ENCODE peak calls at places on chromosomes 16 and 17, in five cellular contexts. U, W, I, V and S are unnamed samples.

GRCh38 chr16:20181386-20181785 is 107.7 kb upstream of the GPR139 start:
- DNase-seq in U (no peak), V (no peak), W (no peak), I (no peak), S (no peak)

GRCh38 chr17:41754066-41754465 is 19.6 kb upstream of the HAP1 start:
- DNase-seq in I (no peak), W (no peak), U (no peak), V (no peak), S (no peak)

GRCh38 chr17:58325289-58325726 is 3.3 kb downstream of the TSPOAP1 start:
- DNase-seq in I (no peak), U (no peak), W (no peak), V (no peak), S (no peak)

GRCh38 chr17:66858182-66859083 is 23.5 kb downstream of the CACNG5 start:
- DNase-seq in U (no peak), W (no peak), V (no peak), I (no peak), S (no peak)

GRCh38 chr17:67052720-67053437 is 8.5 kb downstream of the CACNG1 start:
- DNase-seq in U (no peak), I (no peak), W (no peak), V (no peak), S (no peak)

GRCh38 chr16:30027588-30028437 is 3.3 kb downstream of the TLCD3B start:
- DNase-seq in I (no peak), V (no peak), U (no peak), W (no peak), S (no peak)

GRCh38 chr17:44758414-44759095 is at the start of gene ADAM11:
- DNase-seq in I (no peak), W (no peak), V (peak), U (no peak), S (no peak)

GRCh38 chr16:680967-681745 is 946 bp downstream of the STUB1 start:
- DNase-seq in U (no peak), W (no peak), V (no peak), I (no peak), S (peak)

GRCh38 chr16:46828292-46828691 is 2.7 kb downstream of the C16orf87 start:
- DNase-seq in V (no peak), I (no peak), W (no peak), U (no peak), S (no peak)

GRCh38 chr16:3674513-3675295 is 20.2 kb downstream of the DNASE1 start:
- DNase-seq in V (no peak), U (no peak), I (no peak), W (no peak), S (no peak)

GRCh38 chr17:47719411-47720152 is 13.5 kb upstream of the TBX21 start:
- DNase-seq in I (no peak), V (peak), U (no peak), W (no peak), S (peak)

GRCh38 chr17:46002311-46002972 is 3.4 kb downstream of the STH start:
- DNase-seq in V (peak), W (peak), U (peak), I (peak), S (peak)

GRCh38 chr16:27359051-27359450 is 42.9 kb upstream of the IL21R start:
- DNase-seq in W (no peak), U (no peak), I (no peak), V (no peak), S (no peak)

GRCh38 chr17:40485851-40486512 is 15.4 kb downstream of the TNS4 start:
- DNase-seq in W (peak), U (no peak), I (no peak), V (peak), S (peak)

GRCh38 chr17:7351665-7352558 is at the start of gene KCTD11:
- DNase-seq in V (peak), U (no peak), I (peak), W (peak), S (peak)

GRCh38 chr17:74408262-74408661 is 23.6 kb upstream of the GPRC5C start:
- DNase-seq in U (no peak), W (no peak), V (peak), I (no peak), S (peak)

GRCh38 chr17:44557653-44558285 is 485 bp downstream of the FZD2 start:
- DNase-seq in V (no peak), I (no peak), U (no peak), W (no peak), S (peak)

GRCh38 chr16:15509051-15509592 is 74.7 kb downstream of the BMERB1 start:
- DNase-seq in I (no peak), U (no peak), W (no peak), V (peak), S (no peak)

GRCh38 chr16:83085660-83086059 is 458.9 kb downstream of the CDH13 start:
- DNase-seq in U (no peak), I (no peak), V (no peak), W (no peak), S (no peak)

GRCh38 chr17:79948918-79949645 is 86.6 kb downstream of the TBC1D16 start:
- DNase-seq in I (no peak), U (no peak), W (no peak), V (no peak), S (peak)

GRCh38 chr16:51886456-51886855 is 660.5 kb downstream of the TOX3 start:
- DNase-seq in W (no peak), V (no peak), U (no peak), I (no peak), S (no peak)

GRCh38 chr17:17810374-17811248 is 26.2 kb downstream of the SREBF1 start:
- DNase-seq in I (no peak), U (no peak), W (no peak), V (no peak), S (no peak)

GRCh38 chr16:63841271-63841670 is 1280.6 kb downstream of the CDH11 start:
- DNase-seq in V (no peak), I (no peak), W (no peak), U (no peak), S (no peak)

GRCh38 chr17:3335876-3336275 is 37.7 kb upstream of the OR3A1 start:
- DNase-seq in U (no peak), I (no peak), W (peak), V (no peak), S (no peak)

DNA sequence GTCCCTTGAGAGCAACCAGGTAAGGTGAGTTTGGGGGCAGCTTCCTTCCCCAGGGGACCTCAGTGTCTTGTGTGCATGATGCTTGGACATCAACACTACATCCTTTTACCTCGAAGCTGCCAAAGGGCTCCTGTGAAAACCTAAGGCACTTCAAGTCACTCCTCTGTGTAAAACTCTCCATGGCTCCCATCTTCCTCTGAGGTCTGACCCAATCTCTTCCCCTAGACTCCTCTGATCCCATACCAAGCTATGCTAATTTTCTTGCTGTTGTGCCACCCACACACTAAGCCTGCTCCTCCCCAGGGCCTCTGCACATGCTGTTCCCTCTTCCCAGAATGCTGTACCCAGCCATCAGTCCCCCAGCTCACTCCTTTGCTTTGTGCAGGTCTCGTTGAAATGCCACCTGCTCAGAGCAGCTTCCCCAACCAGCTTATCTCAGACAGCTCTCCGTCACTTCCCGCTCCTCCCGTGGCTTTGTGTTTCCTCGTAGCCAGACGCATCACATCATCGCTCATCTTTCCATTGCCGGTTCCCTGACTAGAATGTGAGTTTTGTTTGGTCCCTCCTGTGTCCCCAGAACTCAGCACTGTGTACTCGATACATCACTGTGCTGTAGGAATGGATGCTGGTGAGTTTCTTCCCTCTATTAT is 78.4 kb downstream of the CNGB1 start:
- DNase-seq in W (no peak), I (no peak), U (no peak), V (no peak), S (no peak)
- TF ChIP-seq POLR2A in W (no peak), I (no peak), U (no peak), V (no peak), S (no peak)

GRCh38 chr17:76820039-76820438 is 48.2 kb upstream of the MGAT5B start:
- DNase-seq in V (no peak), W (no peak), I (no peak), U (peak), S (peak)
- TF ChIP-seq MAX in V (no peak), W (no peak), I (no peak), U (no peak), S (no peak)

DNA sequence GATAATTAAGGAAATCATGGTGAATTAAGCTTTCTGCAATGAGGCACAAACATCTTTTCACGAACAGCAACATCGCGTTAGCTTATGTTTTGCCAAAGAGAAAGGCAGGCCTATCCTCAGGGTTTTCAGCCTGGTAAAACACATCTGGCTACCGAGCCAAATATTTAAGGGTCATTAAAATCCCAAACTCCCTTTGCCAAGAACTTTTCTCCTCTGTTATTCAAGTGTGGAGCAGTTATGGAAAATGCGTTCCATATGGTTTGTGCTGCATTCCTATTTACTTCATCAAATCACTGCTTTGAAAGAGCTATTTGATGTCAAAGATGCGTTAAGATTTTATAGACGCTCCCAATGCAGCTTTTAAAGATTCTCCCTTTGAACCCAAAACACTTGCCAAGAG is 308.3 kb upstream of the CDH5 start:
- DNase-seq in U (no peak), V (no peak), W (no peak), I (no peak), S (no peak)
- TF ChIP-seq POLR2A in U (no peak), V (no peak), W (no peak), I (no peak), S (no peak)

DNA sequence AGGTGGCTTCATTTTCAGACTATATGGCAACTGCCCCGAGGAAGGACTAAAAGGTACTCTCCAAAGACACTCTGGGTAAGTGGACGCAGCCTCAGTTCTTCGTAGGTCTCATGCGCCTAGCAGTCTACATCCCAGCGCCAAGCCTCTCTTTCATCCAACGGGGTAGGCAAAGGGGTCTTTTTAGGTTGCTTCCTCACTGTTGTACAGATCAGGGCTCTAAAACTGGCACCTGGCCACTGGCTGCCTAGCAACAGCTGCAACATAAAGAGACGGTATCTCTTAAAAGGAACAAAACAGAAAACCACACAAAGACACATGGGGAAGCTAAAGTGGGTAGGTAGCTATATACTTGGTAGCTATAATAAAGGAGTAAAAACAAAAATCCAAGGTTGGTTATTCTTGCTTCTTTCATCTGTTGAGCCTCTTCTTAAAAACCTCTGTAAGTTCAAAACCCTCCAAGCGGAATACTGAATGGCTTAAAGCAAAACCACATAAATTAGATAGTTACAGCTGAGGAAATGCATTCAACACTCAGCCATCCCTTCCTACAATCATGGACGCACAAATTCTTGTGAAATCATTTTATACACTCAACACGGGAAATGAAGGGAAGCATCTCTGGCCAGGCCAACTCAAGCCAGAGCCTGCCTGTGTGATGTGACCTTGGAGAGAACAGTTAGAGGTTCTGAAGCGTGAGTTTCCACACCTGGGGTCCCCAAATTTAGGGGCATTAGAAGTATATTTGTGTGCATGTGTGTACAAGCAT is 22.7 kb downstream of the CYTH1 start:
- DNase-seq in V (no peak), U (no peak), I (no peak), W (no peak), S (peak)
- TF ChIP-seq MAX in V (no peak), U (no peak), I (no peak), W (no peak), S (no peak)

GRCh38 chr16:57738844-57739243 is 3.3 kb downstream of the KATNB1 start:
- DNase-seq in U (no peak), W (no peak), I (no peak), V (no peak), S (no peak)

GRCh38 chr16:57735755-57736418 is at the start of gene KATNB1:
- DNase-seq in U (no peak), W (no peak), V (no peak), I (no peak), S (no peak)

GRCh38 chr16:57734308-57734924 is 1.2 kb upstream of the KATNB1 start:
- DNase-seq in I (no peak), V (no peak), W (no peak), U (no peak), S (no peak)

GRCh38 chr16:57734925-57735754 is 430 bp upstream of the KATNB1 start:
- DNase-seq in V (peak), W (peak), U (peak), I (peak), S (peak)

DNA sequence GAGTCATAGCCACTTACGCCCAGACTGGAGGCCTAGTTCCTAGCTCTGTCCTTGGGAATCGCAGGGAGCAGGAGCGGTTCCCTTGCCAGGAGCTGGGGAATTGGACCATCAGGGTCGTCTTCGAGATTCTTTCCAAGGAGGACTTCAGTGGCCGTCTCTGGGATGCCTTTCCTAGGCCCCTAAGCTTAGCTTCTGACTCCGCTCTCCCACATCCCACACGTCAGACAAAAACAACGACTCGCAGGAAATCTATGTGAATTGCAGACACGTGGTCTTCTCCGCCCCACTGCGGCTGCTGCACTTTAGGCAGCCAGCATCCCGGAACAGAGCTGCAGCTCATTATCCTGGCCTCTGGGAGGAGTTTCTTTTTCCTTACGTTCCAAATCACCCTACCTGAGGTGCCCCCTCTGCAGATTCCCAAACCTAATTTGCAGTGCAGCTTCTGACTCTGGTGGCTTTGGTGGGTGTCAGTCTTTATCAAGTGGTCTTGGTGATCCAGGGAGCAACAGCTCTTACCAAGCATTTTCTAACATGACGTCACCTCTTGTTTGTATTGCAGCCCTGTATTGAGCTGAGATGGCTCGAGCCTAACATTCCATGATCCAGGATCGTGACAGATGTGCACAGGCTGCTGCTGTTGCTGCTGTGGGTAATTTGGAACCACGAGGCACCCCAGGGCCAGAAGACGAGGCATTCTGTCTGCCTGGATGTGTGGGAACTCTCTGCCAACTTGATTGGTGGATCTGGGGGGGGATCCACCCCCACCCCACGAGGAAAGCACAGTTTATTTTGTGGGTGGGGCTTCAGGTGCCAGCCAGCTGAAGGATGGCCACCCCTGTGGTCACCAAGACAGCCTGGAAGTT is 1.1 kb downstream of the KATNB1 start:
- DNase-seq in V (peak), I (no peak), W (no peak), U (no peak), S (no peak)
- TF ChIP-seq POLR2A in V (no peak), I (no peak), W (no peak), U (no peak), S (no peak)

GRCh38 chr16:88920618-88921602 is 54.5 kb upstream of the PABPN1L start:
- DNase-seq in U (no peak), V (no peak), I (no peak), W (no peak), S (peak)

GRCh38 chr16:88923450-88923849 is 53.6 kb downstream of the CBFA2T3 start:
- DNase-seq in W (no peak), U (no peak), I (no peak), V (no peak), S (no peak)

GRCh38 chr16:88922114-88922825 is 54.7 kb downstream of the CBFA2T3 start:
- DNase-seq in V (no peak), I (no peak), U (no peak), W (no peak), S (no peak)

GRCh38 chr16:88922826-88923410 is 54.1 kb downstream of the CBFA2T3 start:
- DNase-seq in I (no peak), U (no peak), V (no peak), W (no peak), S (no peak)

DNA sequence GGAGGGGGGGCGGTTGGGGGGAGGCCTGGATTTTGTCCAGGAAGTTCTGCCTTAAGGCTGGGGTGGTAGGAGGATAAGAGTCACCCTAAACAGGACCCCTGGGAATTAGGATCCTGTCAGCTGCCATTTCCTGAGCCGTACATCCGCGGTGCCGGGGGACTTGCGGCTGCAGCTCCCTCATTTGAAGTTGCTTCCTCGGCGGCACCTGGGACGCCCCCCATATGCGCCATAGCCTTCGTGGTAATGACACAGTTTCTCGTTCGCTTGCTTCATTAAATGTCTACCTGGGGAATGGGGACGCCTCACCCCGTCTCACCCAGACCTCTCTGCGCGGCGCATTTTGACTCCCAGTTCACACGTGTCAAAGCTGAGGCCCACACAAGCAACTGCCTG is 55.1 kb upstream of the PABPN1L start:
- DNase-seq in I (no peak), U (no peak), W (no peak), V (no peak), S (no peak)
- TF ChIP-seq MAX in I (no peak), U (no peak), W (no peak), V (no peak), S (no peak)